ENCODE peak calls at places on chromosomes 5 and 9, in ten cellular contexts. V is astrocyte of the spinal cord, F is endothelial cell, G is IMR-90, I is chondrocyte, D is GM10248, P is GM06990, Q is OCI-LY7, U is astrocyte, J is HFFc6. Y is an unnamed sample.

GRCh38 chr5:1293416-1293996 is 1.4 kb downstream of the TERT start:
- DNase-seq in V (no peak), F (no peak), G (no peak), I (peak), D (no peak), P (no peak), Q (peak), U (no peak), J (peak), Y (no peak)

GRCh38 chr5:3343211-3343610 is 252.4 kb upstream of the IRX1 start:
- DNase-seq in V (no peak), F (no peak), G (no peak), I (peak), D (no peak), P (no peak), Q (no peak), U (no peak), J (no peak), Y (no peak)

GRCh38 chr5:177090813-177091212 is 4.1 kb downstream of the FGFR4 start:
- DNase-seq in V (no peak), F (no peak), G (no peak), I (no peak), D (no peak), P (no peak), Q (no peak), U (no peak), J (no peak), Y (no peak)

GRCh38 chr9:136093995-136094881 is 851 bp downstream of the NACC2 start:
- DNase-seq in V (peak), F (peak), G (peak), I (no peak), D (no peak), P (no peak), Q (no peak), U (peak), J (peak), Y (no peak)

GRCh38 chr5:73441377-73441776 is 7.2 kb downstream of the FOXD1 start:
- DNase-seq in V (no peak), F (no peak), G (no peak), I (no peak), D (no peak), P (no peak), Q (no peak), U (no peak), J (no peak), Y (no peak)

GRCh38 chr9:106921341-106921899 is 58.5 kb downstream of the ZNF462 start:
- DNase-seq in V (peak), F (no peak), G (peak), I (no peak), D (no peak), P (no peak), Q (no peak), U (peak), J (peak), Y (no peak)

GRCh38 chr9:4424891-4425290 is 65.4 kb upstream of the SLC1A1 start:
- DNase-seq in V (no peak), F (peak), G (no peak), I (no peak), D (no peak), P (no peak), Q (no peak), U (no peak), J (no peak), Y (no peak)

GRCh38 chr9:2036844-2037243 is 21.7 kb downstream of the SMARCA2 start:
- DNase-seq in V (no peak), F (no peak), G (no peak), I (no peak), D (no peak), P (no peak), Q (no peak), U (no peak), J (no peak), Y (no peak)

GRCh38 chr9:81620009-81620405 is 69.3 kb downstream of the TLE1 start:
- DNase-seq in V (no peak), F (no peak), G (no peak), I (no peak), D (no peak), P (no peak), Q (no peak), U (no peak), J (no peak), Y (no peak)

GRCh38 chr5:88188458-88189132 is 80.0 kb downstream of the TMEM161B start:
- DNase-seq in V (peak), F (no peak), G (no peak), I (no peak), D (no peak), P (no peak), Q (peak), U (peak), J (no peak), Y (no peak)

GRCh38 chr5:69136296-69136695 is 30.7 kb upstream of the CCNB1 start:
- DNase-seq in V (no peak), F (no peak), G (no peak), I (no peak), D (peak), P (peak), Q (peak), U (no peak), J (no peak), Y (peak)

GRCh38 chr5:11182441-11183080 is 421.5 kb upstream of the DAP start:
- DNase-seq in V (peak), F (peak), G (peak), I (no peak), D (peak), P (no peak), Q (peak), U (peak), J (peak), Y (peak)

GRCh38 chr9:127283917-127284316 is 19.3 kb downstream of the GARNL3 start:
- DNase-seq in V (peak), F (no peak), G (peak), I (no peak), D (no peak), P (no peak), Q (peak), U (peak), J (peak), Y (no peak)

GRCh38 chr5:139637438-139638089 is 10.6 kb upstream of the CXXC5 start:
- DNase-seq in V (peak), F (peak), G (peak), I (no peak), D (peak), P (peak), Q (peak), U (peak), J (peak), Y (peak)

GRCh38 chr9:114275246-114275994 is 47.5 kb upstream of the ORM1 start:
- DNase-seq in V (no peak), F (no peak), G (peak), I (peak), D (no peak), P (no peak), Q (no peak), U (no peak), J (no peak), Y (no peak)

GRCh38 chr5:89437450-89438435 is 554.8 kb upstream of the MEF2C start:
- DNase-seq in V (peak), F (no peak), G (no peak), I (no peak), D (no peak), P (no peak), Q (no peak), U (peak), J (no peak), Y (no peak)

GRCh38 chr5:4661851-4662250 is 478.3 kb upstream of the ADAMTS16 start:
- DNase-seq in V (peak), F (no peak), G (no peak), I (no peak), D (no peak), P (no peak), Q (no peak), U (peak), J (no peak), Y (no peak)

GRCh38 chr5:170437621-170438375 is 48.6 kb upstream of the KCNMB1 start:
- DNase-seq in V (no peak), F (no peak), G (no peak), I (no peak), D (no peak), P (no peak), Q (no peak), U (no peak), J (no peak), Y (no peak)

GRCh38 chr9:135992486-135993408 is 31.6 kb upstream of the UBAC1 start:
- DNase-seq in V (peak), F (peak), G (peak), I (no peak), D (peak), P (peak), Q (peak), U (peak), J (peak), Y (peak)

GRCh38 chr5:105508519-105508918 is 1945.9 kb upstream of the NUDT12 start:
- DNase-seq in V (peak), F (no peak), G (peak), I (no peak), D (no peak), P (no peak), Q (no peak), U (peak), J (no peak), Y (no peak)

GRCh38 chr5:145347026-145347616 is 488.0 kb downstream of the PRELID2 start:
- DNase-seq in V (peak), F (peak), G (peak), I (no peak), D (peak), P (no peak), Q (peak), U (peak), J (peak), Y (no peak)

GRCh38 chr5:36894950-36895349 is 18.4 kb downstream of the NIPBL start:
- DNase-seq in V (no peak), F (no peak), G (no peak), I (no peak), D (no peak), P (no peak), Q (no peak), U (no peak), J (no peak), Y (no peak)

GRCh38 chr5:13585324-13585723 is 359.2 kb downstream of the DNAH5 start:
- DNase-seq in V (no peak), F (no peak), G (peak), I (no peak), D (no peak), P (no peak), Q (no peak), U (no peak), J (no peak), Y (no peak)

GRCh38 chr9:91255327-91255726 is 106.4 kb downstream of the AUH start:
- DNase-seq in V (peak), F (no peak), G (peak), I (no peak), D (no peak), P (no peak), Q (no peak), U (peak), J (peak), Y (no peak)

GRCh38 chr9:71253021-71253420 is 131.6 kb upstream of the TRPM3 start:
- DNase-seq in V (no peak), F (no peak), G (no peak), I (no peak), D (no peak), P (no peak), Q (no peak), U (no peak), J (no peak), Y (no peak)

GRCh38 chr9:98108540-98109031 is 10.4 kb downstream of the TRIM14 start:
- DNase-seq in V (no peak), F (no peak), G (no peak), I (no peak), D (peak), P (peak), Q (peak), U (no peak), J (no peak), Y (no peak)

GRCh38 chr9:1514241-1514640 is 464.1 kb downstream of the DMRT2 start:
- DNase-seq in V (no peak), F (no peak), G (no peak), I (no peak), D (no peak), P (no peak), Q (no peak), U (no peak), J (no peak), Y (no peak)

GRCh38 chr9:36848946-36849345 is 185.1 kb downstream of the PAX5 start:
- DNase-seq in V (no peak), F (no peak), G (no peak), I (peak), D (no peak), P (no peak), Q (no peak), U (no peak), J (no peak), Y (no peak)

GRCh38 chr9:137423810-137424291 is 658 bp downstream of the NOXA1 start:
- DNase-seq in V (no peak), F (no peak), G (no peak), I (peak), D (no peak), P (no peak), Q (no peak), U (no peak), J (no peak), Y (no peak)

GRCh38 chr5:181211208-181211607 is 6.2 kb upstream of the TRIM7 start:
- DNase-seq in V (no peak), F (no peak), G (no peak), I (no peak), D (no peak), P (no peak), Q (peak), U (no peak), J (no peak), Y (no peak)

GRCh38 chr5:143086851-143087637 is 316.4 kb downstream of the NR3C1 start:
- DNase-seq in V (peak), F (no peak), G (peak), I (no peak), D (no peak), P (no peak), Q (no peak), U (peak), J (peak), Y (no peak)

GRCh38 chr5:34656001-34656699 is at the start of gene RAI14:
- DNase-seq in V (peak), F (peak), G (peak), I (peak), D (peak), P (peak), Q (no peak), U (peak), J (peak), Y (peak)

GRCh38 chr5:34657550-34657921 is 1.4 kb downstream of the RAI14 start:
- DNase-seq in V (peak), F (peak), G (peak), I (no peak), D (no peak), P (no peak), Q (no peak), U (peak), J (peak), Y (peak)

GRCh38 chr5:34656700-34657549 is 797 bp downstream of the RAI14 start:
- DNase-seq in V (no peak), F (peak), G (no peak), I (peak), D (peak), P (peak), Q (no peak), U (no peak), J (no peak), Y (peak)

GRCh38 chr5:34659168-34659567 is 3.0 kb downstream of the RAI14 start:
- DNase-seq in V (no peak), F (no peak), G (no peak), I (no peak), D (no peak), P (no peak), Q (no peak), U (no peak), J (no peak), Y (no peak)

DNA sequence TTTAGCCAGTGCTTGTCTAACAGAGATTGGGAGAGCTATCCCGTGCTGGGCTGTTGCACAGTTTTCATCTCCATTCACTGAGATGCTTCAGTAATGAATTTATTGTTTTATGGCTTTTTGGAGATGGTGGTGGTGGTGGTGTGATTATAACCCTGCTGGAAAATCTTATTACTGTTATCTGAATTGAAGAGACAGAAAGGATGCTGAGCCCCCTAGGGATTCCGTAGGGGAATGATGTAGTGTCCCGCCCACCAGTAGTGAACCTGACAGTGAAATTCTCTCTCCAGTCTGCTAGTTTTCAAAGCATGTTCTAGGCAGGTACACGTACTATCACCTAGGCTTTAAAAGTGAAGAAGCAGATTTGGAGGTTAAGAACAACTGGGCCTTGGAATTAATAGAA is 1.9 kb downstream of the RAI14 start:
- DNase-seq in V (peak), F (no peak), G (peak), I (no peak), D (no peak), P (no peak), Q (no peak), U (peak), J (no peak), Y (peak)
- TF ChIP-seq CTCF in V (peak), F (no peak), G (peak), I (no peak), D (no peak), P (no peak), Q (no peak), U (peak), J (peak), Y (no peak)

GRCh38 chr5:98839469-98840383 is 66.3 kb downstream of the RGMB start:
- DNase-seq in V (no peak), F (no peak), G (no peak), I (no peak), D (no peak), P (no peak), Q (peak), U (peak), J (no peak), Y (peak)
- TF ChIP-seq CTCF in V (peak), F (no peak), G (peak), I (no peak), D (peak), P (no peak), Q (peak), U (no peak), J (peak), Y (no peak)

DNA sequence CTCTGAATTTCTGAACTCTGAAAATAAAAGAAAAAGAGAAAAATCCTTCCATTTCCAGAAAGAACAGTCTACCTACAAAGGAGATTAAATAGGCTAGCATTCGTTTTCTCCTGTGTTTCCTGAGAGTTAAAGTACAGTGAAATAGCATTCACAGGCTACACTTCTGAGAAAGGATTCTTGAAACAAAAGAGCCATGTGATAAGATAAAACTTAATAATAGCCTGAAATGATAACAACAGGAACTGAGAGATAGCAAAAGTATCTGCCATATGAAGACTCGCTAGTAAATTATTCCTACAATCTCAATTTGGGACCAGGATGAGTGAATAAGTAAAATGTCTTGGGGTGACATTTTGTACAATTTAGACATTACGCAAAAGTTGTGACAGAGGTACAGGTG is 62.4 kb downstream of the FBN2 start:
- DNase-seq in V (no peak), F (no peak), G (no peak), I (no peak), D (no peak), P (no peak), Q (no peak), U (no peak), J (no peak), Y (no peak)
- TF ChIP-seq CTCF in V (no peak), F (no peak), G (no peak), I (no peak), D (no peak), P (no peak), Q (no peak), U (no peak), J (no peak), Y (no peak)

DNA sequence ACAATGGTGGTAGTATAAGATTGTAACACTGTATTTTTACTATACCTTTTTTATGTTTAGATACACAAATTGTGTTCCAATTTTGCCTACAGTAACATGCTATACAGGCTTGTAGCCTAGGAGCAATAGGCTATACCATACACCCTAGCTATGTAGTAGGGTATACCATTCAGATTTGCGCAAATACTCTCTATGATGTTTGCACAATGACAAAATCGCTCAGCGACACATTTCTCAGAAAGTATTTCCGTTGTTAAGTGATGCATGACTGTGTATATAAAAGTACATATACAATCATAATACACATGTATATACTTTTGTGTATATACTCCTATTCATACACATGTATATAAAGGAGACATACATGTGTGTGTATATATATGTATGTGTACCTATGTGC is 34.8 kb downstream of the ENC1 start:
- DNase-seq in V (no peak), F (no peak), G (no peak), I (no peak), D (no peak), P (no peak), Q (no peak), U (no peak), J (no peak), Y (no peak)
- TF ChIP-seq CTCF in V (no peak), F (no peak), G (no peak), I (no peak), D (no peak), P (no peak), Q (no peak), U (no peak), J (no peak), Y (no peak)